ENCODE peak calls at places on chromosomes 7 and 10, in seven cellular contexts. One of them, this sample, is unnamed.
A peak's percentile ranks its signal among the peaks of the same experiment; 100 is the strongest.

GRCh38 chr7:114949227-114949626 is 27.3 kb downstream of the MDFIC start:
- DNase-seq in transverse colon: no peak
- DNase-seq in stomach: no peak
- DNase-seq in endothelial cell of umbilical vein: no peak
- DNase-seq in uterus: no peak
- DNase-seq in left ventricle myocardium inferior: no peak
- DNase-seq in OCI-LY7: no peak
- DNase-seq in this sample: no peak

GRCh38 chr7:102404005-102404861 is 8.1 kb downstream of the PRKRIP1 start:
- DNase-seq in left ventricle myocardium inferior: no peak
- DNase-seq in uterus: no peak
- DNase-seq in OCI-LY7: peak; percentile 89
- DNase-seq in stomach: no peak
- DNase-seq in transverse colon: peak; percentile 28
- DNase-seq in endothelial cell of umbilical vein: peak; percentile 50
- DNase-seq in this sample: peak; percentile 83

GRCh38 chr10:100370976-100371706 is 24.1 kb downstream of the SCD start:
- DNase-seq in left ventricle myocardium inferior: peak; percentile 77
- DNase-seq in OCI-LY7: peak; percentile 31
- DNase-seq in stomach: peak; percentile 83
- DNase-seq in transverse colon: peak; percentile 91
- DNase-seq in endothelial cell of umbilical vein: peak; percentile 74
- DNase-seq in uterus: peak; percentile 28
- DNase-seq in this sample: peak; percentile 92

GRCh38 chr10:69629897-69630650 is at the start of gene FAM241B:
- DNase-seq in endothelial cell of umbilical vein: no peak
- DNase-seq in transverse colon: peak; percentile 84
- DNase-seq in uterus: peak; percentile 55
- DNase-seq in stomach: peak; percentile 80
- DNase-seq in OCI-LY7: no peak
- DNase-seq in left ventricle myocardium inferior: peak; percentile 33
- DNase-seq in this sample: peak; percentile 93

GRCh38 chr10:126576336-126576735 is 94.2 kb downstream of the C10orf90 start:
- DNase-seq in endothelial cell of umbilical vein: no peak
- DNase-seq in uterus: no peak
- DNase-seq in left ventricle myocardium inferior: no peak
- DNase-seq in transverse colon: no peak
- DNase-seq in stomach: no peak
- DNase-seq in OCI-LY7: no peak
- DNase-seq in this sample: no peak

GRCh38 chr10:4407783-4408182 is 418.2 kb upstream of the AKR1E2 start:
- DNase-seq in stomach: no peak
- DNase-seq in transverse colon: no peak
- DNase-seq in OCI-LY7: no peak
- DNase-seq in uterus: no peak
- DNase-seq in left ventricle myocardium inferior: no peak
- DNase-seq in endothelial cell of umbilical vein: peak; percentile 55
- DNase-seq in this sample: no peak

GRCh38 chr10:35470535-35470934 is 134.2 kb downstream of the CCNY start:
- DNase-seq in endothelial cell of umbilical vein: peak; percentile 20
- DNase-seq in uterus: no peak
- DNase-seq in transverse colon: no peak
- DNase-seq in OCI-LY7: no peak
- DNase-seq in left ventricle myocardium inferior: no peak
- DNase-seq in stomach: no peak
- DNase-seq in this sample: peak; percentile 86

GRCh38 chr7:14850039-14850438 is 52.5 kb downstream of the DGKB start:
- DNase-seq in stomach: no peak
- DNase-seq in left ventricle myocardium inferior: no peak
- DNase-seq in uterus: no peak
- DNase-seq in endothelial cell of umbilical vein: no peak
- DNase-seq in OCI-LY7: no peak
- DNase-seq in transverse colon: no peak
- DNase-seq in this sample: no peak

GRCh38 chr7:116582806-116583444 is 58.1 kb downstream of the CAV1 start:
- DNase-seq in transverse colon: no peak
- DNase-seq in stomach: no peak
- DNase-seq in endothelial cell of umbilical vein: peak; percentile 32
- DNase-seq in OCI-LY7: no peak
- DNase-seq in left ventricle myocardium inferior: no peak
- DNase-seq in uterus: peak; percentile 21
- DNase-seq in this sample: no peak

GRCh38 chr10:75910032-75910431 is 478.6 kb downstream of the LRMDA start:
- DNase-seq in transverse colon: no peak
- DNase-seq in stomach: no peak
- DNase-seq in endothelial cell of umbilical vein: peak; percentile 29
- DNase-seq in OCI-LY7: no peak
- DNase-seq in uterus: no peak
- DNase-seq in left ventricle myocardium inferior: no peak
- DNase-seq in this sample: peak; percentile 4

GRCh38 chr10:77919713-77920108 is 6.8 kb downstream of the DLG5 start:
- DNase-seq in left ventricle myocardium inferior: no peak
- DNase-seq in transverse colon: no peak
- DNase-seq in endothelial cell of umbilical vein: no peak
- DNase-seq in OCI-LY7: no peak
- DNase-seq in stomach: no peak
- DNase-seq in uterus: no peak
- DNase-seq in this sample: no peak

GRCh38 chr7:126370038-126370668 is 882.6 kb downstream of the GRM8 start:
- DNase-seq in uterus: no peak
- DNase-seq in OCI-LY7: no peak
- DNase-seq in transverse colon: no peak
- DNase-seq in stomach: no peak
- DNase-seq in left ventricle myocardium inferior: no peak
- DNase-seq in endothelial cell of umbilical vein: no peak
- DNase-seq in this sample: no peak

GRCh38 chr7:88243345-88243909 is 23.6 kb upstream of the SRI start:
- DNase-seq in endothelial cell of umbilical vein: peak; percentile 75
- DNase-seq in stomach: no peak
- DNase-seq in OCI-LY7: peak; percentile 24
- DNase-seq in uterus: no peak
- DNase-seq in left ventricle myocardium inferior: no peak
- DNase-seq in transverse colon: no peak
- DNase-seq in this sample: peak; percentile 69

GRCh38 chr10:129659881-129660280 is 192.8 kb downstream of the MGMT start:
- DNase-seq in endothelial cell of umbilical vein: no peak
- DNase-seq in left ventricle myocardium inferior: no peak
- DNase-seq in stomach: no peak
- DNase-seq in transverse colon: no peak
- DNase-seq in uterus: no peak
- DNase-seq in OCI-LY7: no peak
- DNase-seq in this sample: no peak

GRCh38 chr7:28315565-28316420 is 96.5 kb upstream of the CREB5 start:
- DNase-seq in transverse colon: no peak
- DNase-seq in uterus: peak; percentile 70
- DNase-seq in stomach: no peak
- DNase-seq in endothelial cell of umbilical vein: no peak
- DNase-seq in left ventricle myocardium inferior: no peak
- DNase-seq in OCI-LY7: no peak
- DNase-seq in this sample: no peak

GRCh38 chr7:99693427-99694200 is 13.8 kb upstream of the CYP3A5 start:
- DNase-seq in left ventricle myocardium inferior: no peak
- DNase-seq in stomach: peak; percentile 66
- DNase-seq in OCI-LY7: no peak
- DNase-seq in transverse colon: peak; percentile 23
- DNase-seq in endothelial cell of umbilical vein: no peak
- DNase-seq in uterus: no peak
- DNase-seq in this sample: peak; percentile 91

GRCh38 chr7:103462358-103462757 is 16.4 kb upstream of the SLC26A5 start:
- DNase-seq in left ventricle myocardium inferior: no peak
- DNase-seq in uterus: no peak
- DNase-seq in endothelial cell of umbilical vein: no peak
- DNase-seq in transverse colon: no peak
- DNase-seq in stomach: no peak
- DNase-seq in OCI-LY7: no peak
- DNase-seq in this sample: no peak

GRCh38 chr7:76262683-76263402 is 39.6 kb upstream of the HSPB1 start:
- DNase-seq in uterus: no peak
- DNase-seq in left ventricle myocardium inferior: no peak
- DNase-seq in endothelial cell of umbilical vein: peak; percentile 48
- DNase-seq in transverse colon: peak; percentile 49
- DNase-seq in stomach: peak; percentile 72
- DNase-seq in OCI-LY7: peak; percentile 51
- DNase-seq in this sample: peak; percentile 92

GRCh38 chr7:40873248-40873647 is 738.4 kb downstream of the SUGCT start:
- DNase-seq in transverse colon: no peak
- DNase-seq in stomach: peak; percentile 31
- DNase-seq in OCI-LY7: no peak
- DNase-seq in uterus: no peak
- DNase-seq in left ventricle myocardium inferior: no peak
- DNase-seq in endothelial cell of umbilical vein: no peak
- DNase-seq in this sample: no peak

GRCh38 chr7:72326365-72326764 is 85.8 kb downstream of the CALN1 start:
- DNase-seq in transverse colon: no peak
- DNase-seq in left ventricle myocardium inferior: no peak
- DNase-seq in uterus: no peak
- DNase-seq in stomach: no peak
- DNase-seq in OCI-LY7: no peak
- DNase-seq in endothelial cell of umbilical vein: no peak
- DNase-seq in this sample: no peak

GRCh38 chr7:28466885-28467284 is 54.6 kb downstream of the CREB5 start:
- DNase-seq in endothelial cell of umbilical vein: no peak
- DNase-seq in stomach: no peak
- DNase-seq in uterus: no peak
- DNase-seq in left ventricle myocardium inferior: no peak
- DNase-seq in transverse colon: no peak
- DNase-seq in OCI-LY7: no peak
- DNase-seq in this sample: no peak

GRCh38 chr10:47187592-47187991 is 112.4 kb upstream of the GDF10 start:
- DNase-seq in transverse colon: no peak
- DNase-seq in endothelial cell of umbilical vein: no peak
- DNase-seq in left ventricle myocardium inferior: no peak
- DNase-seq in stomach: no peak
- DNase-seq in OCI-LY7: no peak
- DNase-seq in uterus: no peak
- DNase-seq in this sample: peak; percentile 14

GRCh38 chr10:47190301-47190700 is 109.7 kb upstream of the GDF10 start:
- DNase-seq in uterus: no peak
- DNase-seq in endothelial cell of umbilical vein: no peak
- DNase-seq in left ventricle myocardium inferior: no peak
- DNase-seq in OCI-LY7: no peak
- DNase-seq in stomach: no peak
- DNase-seq in transverse colon: no peak
- DNase-seq in this sample: no peak

GRCh38 chr10:47186941-47187340 is 113.1 kb upstream of the GDF10 start:
- DNase-seq in uterus: no peak
- DNase-seq in left ventricle myocardium inferior: no peak
- DNase-seq in OCI-LY7: no peak
- DNase-seq in stomach: no peak
- DNase-seq in transverse colon: no peak
- DNase-seq in endothelial cell of umbilical vein: no peak
- DNase-seq in this sample: peak; percentile 23

GRCh38 chr10:47189802-47190201 is 110.2 kb upstream of the GDF10 start:
- DNase-seq in OCI-LY7: no peak
- DNase-seq in stomach: no peak
- DNase-seq in endothelial cell of umbilical vein: no peak
- DNase-seq in transverse colon: no peak
- DNase-seq in uterus: no peak
- DNase-seq in left ventricle myocardium inferior: no peak
- DNase-seq in this sample: no peak

GRCh38 chr10:47188156-47188555 is 111.8 kb upstream of the GDF10 start:
- DNase-seq in left ventricle myocardium inferior: no peak
- DNase-seq in endothelial cell of umbilical vein: no peak
- DNase-seq in stomach: no peak
- DNase-seq in transverse colon: no peak
- DNase-seq in uterus: no peak
- DNase-seq in OCI-LY7: no peak
- DNase-seq in this sample: no peak
- TF ChIP-seq CTCF in left ventricle myocardium inferior: no peak
- TF ChIP-seq CTCF in endothelial cell of umbilical vein: no peak
- TF ChIP-seq CTCF in stomach: no peak
- TF ChIP-seq CTCF in transverse colon: no peak
- TF ChIP-seq CTCF in uterus: no peak
- TF ChIP-seq CTCF in OCI-LY7: no peak
- TF ChIP-seq CTCF in this sample: no peak

DNA sequence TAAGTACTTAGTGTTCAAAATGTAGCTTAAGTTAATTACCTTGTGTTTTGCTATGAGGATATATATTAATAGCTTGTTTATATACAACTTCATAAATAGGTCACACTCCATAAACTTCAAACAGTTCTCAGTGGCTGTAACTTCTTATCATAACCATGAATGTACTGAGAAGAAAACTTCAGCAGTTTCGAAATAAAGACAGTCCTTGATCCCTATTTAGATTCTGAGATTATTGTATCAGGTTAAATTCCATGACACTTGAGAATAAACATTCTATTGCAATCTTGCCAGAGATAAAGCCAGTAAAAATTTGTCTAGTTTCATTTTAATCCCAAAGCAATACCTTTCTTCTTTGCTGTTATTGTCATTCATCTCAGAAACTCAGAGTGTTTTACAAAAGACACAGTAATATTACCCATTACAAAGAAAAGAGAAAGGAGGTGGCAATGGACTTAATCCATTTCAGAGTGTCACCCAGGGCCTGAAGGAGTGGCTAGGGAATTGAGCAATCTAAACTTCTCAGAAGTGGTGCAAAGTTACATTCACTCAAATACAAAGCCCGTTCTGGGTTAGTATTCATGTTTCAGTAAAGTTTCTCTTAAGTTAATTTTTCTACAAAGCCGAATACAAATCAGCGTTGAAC is 403.6 kb downstream of the SEMA3D start:
- DNase-seq in left ventricle myocardium inferior: no peak
- DNase-seq in OCI-LY7: no peak
- DNase-seq in transverse colon: no peak
- DNase-seq in stomach: no peak
- DNase-seq in endothelial cell of umbilical vein: no peak
- DNase-seq in uterus: no peak
- DNase-seq in this sample: no peak
- H3K4me3 ChIP-seq in left ventricle myocardium inferior: no peak overlapping the region
- H3K4me3 ChIP-seq in OCI-LY7: no peak overlapping the region
- H3K4me3 ChIP-seq in transverse colon: no peak overlapping the region
- H3K4me3 ChIP-seq in stomach: no peak overlapping the region
- H3K4me3 ChIP-seq in endothelial cell of umbilical vein: no peak overlapping the region
- H3K4me3 ChIP-seq in uterus: no peak overlapping the region
- H3K4me3 ChIP-seq in this sample: no peak overlapping the region

GRCh38 chr7:140342732-140343514 is 55.4 kb downstream of the SLC37A3 start:
- DNase-seq in uterus: no peak
- DNase-seq in transverse colon: peak; percentile 57
- DNase-seq in left ventricle myocardium inferior: peak; percentile 24
- DNase-seq in endothelial cell of umbilical vein: peak; percentile 31
- DNase-seq in OCI-LY7: peak; percentile 63
- DNase-seq in stomach: peak; percentile 31
- DNase-seq in this sample: peak; percentile 84
- TF ChIP-seq CTCF in uterus: peak; percentile 28
- TF ChIP-seq CTCF in transverse colon: peak; percentile 51
- TF ChIP-seq CTCF in left ventricle myocardium inferior: peak; percentile 61
- TF ChIP-seq CTCF in endothelial cell of umbilical vein: peak; percentile 60
- TF ChIP-seq CTCF in OCI-LY7: peak; percentile 76
- TF ChIP-seq CTCF in stomach: no peak
- TF ChIP-seq CTCF in this sample: peak; percentile 87

DNA sequence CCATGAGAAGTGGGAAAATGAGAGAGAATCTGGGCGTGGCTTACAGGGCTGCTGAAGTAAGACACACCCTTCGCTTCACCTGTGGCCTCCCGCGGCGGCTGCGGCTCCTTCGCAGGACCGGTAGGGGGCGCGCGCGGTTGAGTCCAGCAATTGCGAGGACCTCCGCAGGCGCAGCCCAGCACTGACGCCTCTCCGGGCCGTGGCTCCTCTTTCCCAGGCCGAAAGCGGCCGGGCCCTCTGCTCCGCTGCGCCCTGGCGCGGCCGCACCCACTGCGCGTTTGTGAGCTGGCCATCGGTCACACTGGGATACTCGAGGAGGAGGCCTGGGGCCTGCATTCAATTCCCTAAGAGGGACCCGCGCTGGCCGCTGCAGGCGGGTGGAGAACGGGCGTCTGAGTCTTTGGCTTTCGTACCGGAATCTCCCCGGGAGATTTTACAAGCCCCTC is at the start of gene LRRD1:
- DNase-seq in endothelial cell of umbilical vein: peak; percentile 91
- DNase-seq in left ventricle myocardium inferior: peak; percentile 87
- DNase-seq in transverse colon: peak; percentile 94
- DNase-seq in OCI-LY7: peak; percentile 68
- DNase-seq in stomach: peak; percentile 94
- DNase-seq in uterus: peak; percentile 81
- DNase-seq in this sample: peak; percentile 99
- H3K4me3 ChIP-seq in endothelial cell of umbilical vein: peak within 1 kb of the TSS; percentile 44
- H3K4me3 ChIP-seq in left ventricle myocardium inferior: peak within 1 kb of the TSS; percentile 72
- H3K4me3 ChIP-seq in transverse colon: peak within 1 kb of the TSS; percentile 26
- H3K4me3 ChIP-seq in OCI-LY7: no peak within 1 kb of the TSS
- H3K4me3 ChIP-seq in stomach: peak within 1 kb of the TSS; percentile 51
- H3K4me3 ChIP-seq in uterus: peak within 1 kb of the TSS; percentile 33
- H3K4me3 ChIP-seq in this sample: peak within 1 kb of the TSS; percentile 58

This sample was measured in endodermal cell.